ENCODE peak calls at places on chromosomes 5 and 9, in nine cellular contexts. One of them, this sample, is unnamed.

GRCh38 chr5:139022528-139022927 is 147.4 kb upstream of the LRRTM2 start:
- DNase-seq in aorta: peak
- DNase-seq in brain microvascular endothelial cell: no peak
- DNase-seq in stomach: no peak
- DNase-seq in caudate nucleus: no peak
- DNase-seq in substantia nigra: no peak
- DNase-seq in A549: no peak
- DNase-seq in lower lobe of right lung: no peak
- DNase-seq in RWPE1: peak
- DNase-seq in this sample: peak

GRCh38 chr5:9832921-9833320 is 202.8 kb upstream of the TAS2R1 start:
- DNase-seq in lower lobe of right lung: no peak
- DNase-seq in aorta: no peak
- DNase-seq in A549: no peak
- DNase-seq in substantia nigra: no peak
- DNase-seq in brain microvascular endothelial cell: no peak
- DNase-seq in RWPE1: no peak
- DNase-seq in stomach: no peak
- DNase-seq in caudate nucleus: no peak
- DNase-seq in this sample: no peak

GRCh38 chr9:2461886-2462285 is 159.7 kb upstream of the VLDLR start:
- DNase-seq in A549: no peak
- DNase-seq in lower lobe of right lung: no peak
- DNase-seq in stomach: no peak
- DNase-seq in aorta: no peak
- DNase-seq in caudate nucleus: no peak
- DNase-seq in substantia nigra: no peak
- DNase-seq in RWPE1: no peak
- DNase-seq in brain microvascular endothelial cell: no peak
- DNase-seq in this sample: no peak

GRCh38 chr5:160398806-160399205 is 1.0 kb downstream of the FAM200C start:
- DNase-seq in stomach: no peak
- DNase-seq in substantia nigra: no peak
- DNase-seq in brain microvascular endothelial cell: peak
- DNase-seq in caudate nucleus: no peak
- DNase-seq in aorta: no peak
- DNase-seq in RWPE1: no peak
- DNase-seq in A549: no peak
- DNase-seq in lower lobe of right lung: no peak
- DNase-seq in this sample: no peak

GRCh38 chr9:130931508-130932150 is 7.4 kb downstream of the FIBCD1 start:
- DNase-seq in caudate nucleus: no peak
- DNase-seq in RWPE1: no peak
- DNase-seq in lower lobe of right lung: no peak
- DNase-seq in stomach: no peak
- DNase-seq in substantia nigra: no peak
- DNase-seq in brain microvascular endothelial cell: no peak
- DNase-seq in aorta: no peak
- DNase-seq in A549: no peak
- DNase-seq in this sample: no peak

GRCh38 chr9:85290019-85290418 is 451.7 kb downstream of the AGTPBP1 start:
- DNase-seq in A549: no peak
- DNase-seq in RWPE1: no peak
- DNase-seq in caudate nucleus: no peak
- DNase-seq in brain microvascular endothelial cell: no peak
- DNase-seq in stomach: no peak
- DNase-seq in lower lobe of right lung: no peak
- DNase-seq in aorta: no peak
- DNase-seq in substantia nigra: no peak
- DNase-seq in this sample: no peak

GRCh38 chr9:14908221-14909206 is 1.7 kb downstream of the FREM1 start:
- DNase-seq in brain microvascular endothelial cell: no peak
- DNase-seq in aorta: no peak
- DNase-seq in caudate nucleus: no peak
- DNase-seq in lower lobe of right lung: no peak
- DNase-seq in A549: no peak
- DNase-seq in RWPE1: no peak
- DNase-seq in substantia nigra: no peak
- DNase-seq in stomach: no peak
- DNase-seq in this sample: no peak

GRCh38 chr9:113620377-113621161 is 157.0 kb downstream of the RGS3 start:
- DNase-seq in RWPE1: peak
- DNase-seq in lower lobe of right lung: no peak
- DNase-seq in substantia nigra: no peak
- DNase-seq in stomach: peak
- DNase-seq in brain microvascular endothelial cell: peak
- DNase-seq in aorta: peak
- DNase-seq in caudate nucleus: no peak
- DNase-seq in A549: peak
- DNase-seq in this sample: no peak

GRCh38 chr9:93824386-93825294 is 130.5 kb downstream of the BARX1 start:
- DNase-seq in substantia nigra: no peak
- DNase-seq in RWPE1: no peak
- DNase-seq in lower lobe of right lung: no peak
- DNase-seq in A549: no peak
- DNase-seq in caudate nucleus: no peak
- DNase-seq in stomach: no peak
- DNase-seq in aorta: peak
- DNase-seq in brain microvascular endothelial cell: no peak
- DNase-seq in this sample: no peak

GRCh38 chr5:109990723-109991359 is 301.1 kb downstream of the MAN2A1 start:
- DNase-seq in aorta: no peak
- DNase-seq in substantia nigra: no peak
- DNase-seq in caudate nucleus: no peak
- DNase-seq in RWPE1: no peak
- DNase-seq in stomach: no peak
- DNase-seq in lower lobe of right lung: no peak
- DNase-seq in A549: no peak
- DNase-seq in brain microvascular endothelial cell: no peak
- DNase-seq in this sample: no peak

GRCh38 chr5:58073246-58073645 is 386.6 kb downstream of the PLK2 start:
- DNase-seq in substantia nigra: no peak
- DNase-seq in stomach: no peak
- DNase-seq in aorta: no peak
- DNase-seq in brain microvascular endothelial cell: no peak
- DNase-seq in A549: no peak
- DNase-seq in RWPE1: no peak
- DNase-seq in caudate nucleus: no peak
- DNase-seq in lower lobe of right lung: no peak
- DNase-seq in this sample: no peak

GRCh38 chr5:91419571-91420537 is 36.7 kb upstream of the ARRDC3 start:
- DNase-seq in brain microvascular endothelial cell: peak
- DNase-seq in RWPE1: peak
- DNase-seq in substantia nigra: peak
- DNase-seq in aorta: peak
- DNase-seq in caudate nucleus: peak
- DNase-seq in A549: peak
- DNase-seq in lower lobe of right lung: peak
- DNase-seq in stomach: peak
- DNase-seq in this sample: no peak

GRCh38 chr5:100864931-100865330 is 38.2 kb downstream of the ST8SIA4 start:
- DNase-seq in RWPE1: no peak
- DNase-seq in A549: no peak
- DNase-seq in stomach: no peak
- DNase-seq in lower lobe of right lung: no peak
- DNase-seq in substantia nigra: no peak
- DNase-seq in brain microvascular endothelial cell: no peak
- DNase-seq in caudate nucleus: no peak
- DNase-seq in aorta: no peak
- DNase-seq in this sample: no peak

GRCh38 chr5:77882670-77883257 is 106.6 kb upstream of the TBCA start:
- DNase-seq in lower lobe of right lung: no peak
- DNase-seq in A549: no peak
- DNase-seq in caudate nucleus: no peak
- DNase-seq in brain microvascular endothelial cell: peak
- DNase-seq in aorta: no peak
- DNase-seq in RWPE1: peak
- DNase-seq in substantia nigra: no peak
- DNase-seq in stomach: no peak
- DNase-seq in this sample: peak

GRCh38 chr9:129761901-129762359 is 9.1 kb upstream of the PTGES start:
- DNase-seq in lower lobe of right lung: no peak
- DNase-seq in stomach: no peak
- DNase-seq in RWPE1: no peak
- DNase-seq in aorta: no peak
- DNase-seq in substantia nigra: no peak
- DNase-seq in brain microvascular endothelial cell: peak
- DNase-seq in A549: no peak
- DNase-seq in caudate nucleus: no peak
- DNase-seq in this sample: no peak

GRCh38 chr9:37141015-37141414 is 20.6 kb downstream of the ZCCHC7 start:
- DNase-seq in stomach: no peak
- DNase-seq in RWPE1: no peak
- DNase-seq in lower lobe of right lung: no peak
- DNase-seq in brain microvascular endothelial cell: no peak
- DNase-seq in caudate nucleus: no peak
- DNase-seq in aorta: no peak
- DNase-seq in substantia nigra: no peak
- DNase-seq in A549: no peak
- DNase-seq in this sample: no peak

GRCh38 chr5:116557669-116558271 is 16.9 kb downstream of the SEMA6A start:
- DNase-seq in brain microvascular endothelial cell: no peak
- DNase-seq in caudate nucleus: no peak
- DNase-seq in aorta: no peak
- DNase-seq in lower lobe of right lung: no peak
- DNase-seq in A549: peak
- DNase-seq in stomach: no peak
- DNase-seq in RWPE1: no peak
- DNase-seq in substantia nigra: no peak
- DNase-seq in this sample: no peak

GRCh38 chr5:42842860-42843641 is 31.4 kb upstream of the SELENOP start:
- DNase-seq in caudate nucleus: no peak
- DNase-seq in RWPE1: no peak
- DNase-seq in substantia nigra: no peak
- DNase-seq in lower lobe of right lung: no peak
- DNase-seq in A549: no peak
- DNase-seq in brain microvascular endothelial cell: no peak
- DNase-seq in aorta: no peak
- DNase-seq in stomach: no peak
- DNase-seq in this sample: no peak

GRCh38 chr9:110040788-110041187 is 167.2 kb downstream of the C9orf152 start:
- DNase-seq in caudate nucleus: no peak
- DNase-seq in stomach: no peak
- DNase-seq in brain microvascular endothelial cell: no peak
- DNase-seq in A549: no peak
- DNase-seq in aorta: no peak
- DNase-seq in RWPE1: no peak
- DNase-seq in substantia nigra: no peak
- DNase-seq in lower lobe of right lung: no peak
- DNase-seq in this sample: no peak
- H3K27ac ChIP-seq in caudate nucleus: no peak
- H3K27ac ChIP-seq in stomach: no peak
- H3K27ac ChIP-seq in brain microvascular endothelial cell: no peak
- H3K27ac ChIP-seq in A549: no peak
- H3K27ac ChIP-seq in aorta: no peak
- H3K27ac ChIP-seq in RWPE1: no peak
- H3K27ac ChIP-seq in substantia nigra: no peak
- H3K27ac ChIP-seq in lower lobe of right lung: peak
- H3K27ac ChIP-seq in this sample: no peak

DNA sequence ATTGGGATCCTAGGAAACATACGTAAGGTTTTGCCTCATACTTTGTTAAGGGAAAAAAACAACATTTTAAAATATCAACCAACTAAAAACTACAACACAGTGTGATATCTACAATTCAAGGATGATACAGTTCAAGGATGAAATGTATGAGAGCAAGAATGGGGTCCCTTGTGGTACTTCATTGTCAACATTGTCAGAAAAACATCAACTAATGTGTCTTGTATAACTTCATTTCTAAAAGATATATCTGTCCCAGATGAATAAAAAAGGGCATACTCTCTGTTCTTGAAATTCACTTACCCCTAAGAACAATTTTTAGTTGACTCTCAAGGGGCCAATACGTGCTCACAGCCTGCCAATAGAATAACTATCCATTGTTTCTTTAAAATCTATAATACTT is 1250.5 kb downstream of the PTPRD start:
- DNase-seq in RWPE1: no peak
- DNase-seq in A549: no peak
- DNase-seq in stomach: no peak
- DNase-seq in caudate nucleus: no peak
- DNase-seq in brain microvascular endothelial cell: no peak
- DNase-seq in lower lobe of right lung: no peak
- DNase-seq in aorta: no peak
- DNase-seq in substantia nigra: no peak
- DNase-seq in this sample: no peak
- H3K27ac ChIP-seq in RWPE1: no peak
- H3K27ac ChIP-seq in A549: no peak
- H3K27ac ChIP-seq in stomach: no peak
- H3K27ac ChIP-seq in caudate nucleus: no peak
- H3K27ac ChIP-seq in brain microvascular endothelial cell: no peak
- H3K27ac ChIP-seq in lower lobe of right lung: no peak
- H3K27ac ChIP-seq in aorta: no peak
- H3K27ac ChIP-seq in substantia nigra: no peak
- H3K27ac ChIP-seq in this sample: no peak

DNA sequence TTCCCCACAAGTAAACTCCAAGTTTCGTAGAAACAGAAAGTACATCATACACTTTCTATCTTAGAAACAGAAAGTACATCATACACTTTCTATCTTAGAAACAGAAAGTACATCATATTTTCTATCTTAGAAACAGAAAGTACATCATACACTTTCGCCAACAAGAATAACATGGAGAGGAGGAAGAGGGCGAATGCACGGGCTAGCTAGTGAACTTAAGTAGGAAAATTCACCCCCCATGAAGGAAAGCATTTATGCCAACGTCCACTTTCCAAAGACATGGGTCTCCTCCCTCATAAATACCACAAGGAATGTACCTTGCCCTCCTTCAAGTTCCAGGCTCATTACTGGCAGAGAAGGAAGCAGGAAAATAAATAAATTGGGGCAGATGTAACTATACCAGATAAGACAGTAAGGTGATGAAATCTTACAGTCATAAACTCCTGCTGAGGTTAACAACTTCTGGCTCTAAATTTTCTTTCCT is 64.7 kb downstream of the FRMD3 start:
- DNase-seq in aorta: no peak
- DNase-seq in brain microvascular endothelial cell: peak
- DNase-seq in RWPE1: no peak
- DNase-seq in substantia nigra: no peak
- DNase-seq in lower lobe of right lung: no peak
- DNase-seq in stomach: no peak
- DNase-seq in caudate nucleus: no peak
- DNase-seq in A549: no peak
- DNase-seq in this sample: no peak
- H3K27ac ChIP-seq in aorta: no peak
- H3K27ac ChIP-seq in brain microvascular endothelial cell: no peak
- H3K27ac ChIP-seq in RWPE1: no peak
- H3K27ac ChIP-seq in substantia nigra: no peak
- H3K27ac ChIP-seq in lower lobe of right lung: peak
- H3K27ac ChIP-seq in stomach: no peak
- H3K27ac ChIP-seq in caudate nucleus: no peak
- H3K27ac ChIP-seq in A549: peak
- H3K27ac ChIP-seq in this sample: peak

DNA sequence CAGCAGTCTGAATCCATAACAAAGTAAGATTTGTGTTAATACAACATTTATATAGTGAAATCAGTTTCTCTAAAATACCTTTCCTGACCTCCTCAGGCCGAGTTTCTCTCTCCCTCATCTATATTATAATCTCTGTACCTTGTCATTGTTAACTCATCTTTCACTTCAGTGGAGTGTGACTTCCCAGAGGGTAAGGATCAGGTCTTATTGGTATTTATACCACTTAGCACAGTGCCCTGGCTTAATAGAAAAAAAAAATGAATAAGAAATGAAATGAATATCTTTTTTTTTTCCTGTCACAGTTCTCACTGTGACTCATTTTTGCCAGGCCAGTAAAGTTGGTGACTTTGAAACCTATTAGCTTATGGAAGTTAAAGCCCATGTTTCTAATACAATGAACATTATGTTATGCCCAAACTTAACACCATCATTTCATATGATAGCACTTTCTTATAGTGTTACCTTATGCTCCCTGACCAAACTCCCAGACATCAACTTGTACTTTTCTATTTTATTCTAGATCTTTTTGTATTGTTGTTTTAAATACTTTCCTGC is 90.1 kb downstream of the NR3C1 start:
- DNase-seq in A549: no peak
- DNase-seq in RWPE1: no peak
- DNase-seq in aorta: no peak
- DNase-seq in substantia nigra: no peak
- DNase-seq in caudate nucleus: no peak
- DNase-seq in stomach: no peak
- DNase-seq in brain microvascular endothelial cell: no peak
- DNase-seq in lower lobe of right lung: no peak
- DNase-seq in this sample: no peak
- H3K27ac ChIP-seq in A549: no peak
- H3K27ac ChIP-seq in RWPE1: no peak
- H3K27ac ChIP-seq in aorta: no peak
- H3K27ac ChIP-seq in substantia nigra: no peak
- H3K27ac ChIP-seq in caudate nucleus: no peak
- H3K27ac ChIP-seq in stomach: no peak
- H3K27ac ChIP-seq in brain microvascular endothelial cell: peak
- H3K27ac ChIP-seq in lower lobe of right lung: no peak
- H3K27ac ChIP-seq in this sample: peak

This sample was measured in epithelial cell of prostate.